ENCODE peak calls at places on chromosomes 12 and 14, in nine cellular contexts. One of them, this sample, is unnamed.
A peak's percentile ranks its signal among the peaks of the same experiment; 100 is the strongest.

GRCh38 chr12:121765573-121765972 is 27.9 kb downstream of the RHOF start:
- DNase-seq in A549: no peak
- DNase-seq in omental fat pad: no peak
- DNase-seq in tibial artery: no peak
- DNase-seq in hippocampal formation: no peak
- DNase-seq in AG08395: peak; percentile 76
- DNase-seq in vagina: no peak
- DNase-seq in BJ: peak; percentile 70
- DNase-seq in posterior cingulate gyrus: no peak
- DNase-seq in this sample: no peak

GRCh38 chr12:132305991-132306884 is 23.2 kb downstream of the GALNT9 start:
- DNase-seq in A549: no peak
- DNase-seq in omental fat pad: no peak
- DNase-seq in tibial artery: no peak
- DNase-seq in hippocampal formation: no peak
- DNase-seq in AG08395: no peak
- DNase-seq in vagina: no peak
- DNase-seq in BJ: no peak
- DNase-seq in posterior cingulate gyrus: peak; percentile 8
- DNase-seq in this sample: no peak

GRCh38 chr12:5243014-5243413 is 188.9 kb upstream of the NTF3 start:
- DNase-seq in A549: no peak
- DNase-seq in omental fat pad: no peak
- DNase-seq in tibial artery: no peak
- DNase-seq in hippocampal formation: no peak
- DNase-seq in AG08395: no peak
- DNase-seq in vagina: no peak
- DNase-seq in BJ: no peak
- DNase-seq in posterior cingulate gyrus: no peak
- DNase-seq in this sample: no peak

GRCh38 chr14:71240154-71240553 is 332.9 kb downstream of the PCNX1 start:
- DNase-seq in A549: no peak
- DNase-seq in omental fat pad: no peak
- DNase-seq in tibial artery: no peak
- DNase-seq in hippocampal formation: no peak
- DNase-seq in AG08395: no peak
- DNase-seq in vagina: no peak
- DNase-seq in BJ: no peak
- DNase-seq in posterior cingulate gyrus: no peak
- DNase-seq in this sample: no peak

GRCh38 chr12:3544296-3544965 is 53.4 kb downstream of the PRMT8 start:
- DNase-seq in A549: no peak
- DNase-seq in omental fat pad: no peak
- DNase-seq in tibial artery: no peak
- DNase-seq in hippocampal formation: no peak
- DNase-seq in AG08395: no peak
- DNase-seq in vagina: peak; percentile 65
- DNase-seq in BJ: no peak
- DNase-seq in posterior cingulate gyrus: no peak
- DNase-seq in this sample: no peak

GRCh38 chr12:52258335-52258901 is 16.0 kb upstream of the KRT86 start:
- DNase-seq in A549: no peak
- DNase-seq in omental fat pad: no peak
- DNase-seq in tibial artery: peak; percentile 61
- DNase-seq in hippocampal formation: no peak
- DNase-seq in AG08395: peak; percentile 46
- DNase-seq in vagina: no peak
- DNase-seq in BJ: no peak
- DNase-seq in posterior cingulate gyrus: no peak
- DNase-seq in this sample: no peak

GRCh38 chr12:63070709-63071108 is 80.3 kb downstream of the AVPR1A start:
- DNase-seq in A549: no peak
- DNase-seq in omental fat pad: no peak
- DNase-seq in tibial artery: no peak
- DNase-seq in hippocampal formation: no peak
- DNase-seq in AG08395: no peak
- DNase-seq in vagina: no peak
- DNase-seq in BJ: no peak
- DNase-seq in posterior cingulate gyrus: no peak
- DNase-seq in this sample: no peak

GRCh38 chr12:119259483-119259882 is 75.0 kb upstream of the CCDC60 start:
- DNase-seq in A549: no peak
- DNase-seq in omental fat pad: no peak
- DNase-seq in tibial artery: no peak
- DNase-seq in hippocampal formation: no peak
- DNase-seq in AG08395: no peak
- DNase-seq in vagina: no peak
- DNase-seq in BJ: no peak
- DNase-seq in posterior cingulate gyrus: no peak
- DNase-seq in this sample: no peak

GRCh38 chr14:20606190-20606901 is 15.2 kb upstream of the RNASE12 start:
- DNase-seq in A549: peak; percentile 61
- DNase-seq in omental fat pad: no peak
- DNase-seq in tibial artery: no peak
- DNase-seq in hippocampal formation: peak; percentile 2
- DNase-seq in AG08395: peak; percentile 40
- DNase-seq in vagina: no peak
- DNase-seq in BJ: no peak
- DNase-seq in posterior cingulate gyrus: no peak
- DNase-seq in this sample: no peak

GRCh38 chr14:24238123-24238522 is 4.3 kb downstream of the TINF2 start:
- DNase-seq in A549: no peak
- DNase-seq in omental fat pad: no peak
- DNase-seq in tibial artery: peak; percentile 35
- DNase-seq in hippocampal formation: no peak
- DNase-seq in AG08395: no peak
- DNase-seq in vagina: no peak
- DNase-seq in BJ: no peak
- DNase-seq in posterior cingulate gyrus: no peak
- DNase-seq in this sample: no peak

GRCh38 chr14:35416108-35416750 is 11.7 kb upstream of the NFKBIA start:
- DNase-seq in A549: no peak
- DNase-seq in omental fat pad: no peak
- DNase-seq in tibial artery: no peak
- DNase-seq in hippocampal formation: no peak
- DNase-seq in AG08395: no peak
- DNase-seq in vagina: no peak
- DNase-seq in BJ: no peak
- DNase-seq in posterior cingulate gyrus: no peak
- DNase-seq in this sample: peak; percentile 73

GRCh38 chr12:72296389-72296788 is 24.2 kb downstream of the TRHDE start:
- DNase-seq in A549: peak; percentile 49
- DNase-seq in omental fat pad: no peak
- DNase-seq in tibial artery: no peak
- DNase-seq in hippocampal formation: no peak
- DNase-seq in AG08395: peak; percentile 58
- DNase-seq in vagina: no peak
- DNase-seq in BJ: peak; percentile 65
- DNase-seq in posterior cingulate gyrus: no peak
- DNase-seq in this sample: no peak

GRCh38 chr14:100049220-100049619 is 16.0 kb upstream of the EVL start:
- DNase-seq in A549: no peak
- DNase-seq in omental fat pad: no peak
- DNase-seq in tibial artery: no peak
- DNase-seq in hippocampal formation: no peak
- DNase-seq in AG08395: peak; percentile 43
- DNase-seq in vagina: no peak
- DNase-seq in BJ: no peak
- DNase-seq in posterior cingulate gyrus: no peak
- DNase-seq in this sample: no peak

GRCh38 chr12:16086462-16086861 is 175.3 kb downstream of the DERA start:
- DNase-seq in A549: no peak
- DNase-seq in omental fat pad: no peak
- DNase-seq in tibial artery: no peak
- DNase-seq in hippocampal formation: no peak
- DNase-seq in AG08395: no peak
- DNase-seq in vagina: no peak
- DNase-seq in BJ: no peak
- DNase-seq in posterior cingulate gyrus: no peak
- DNase-seq in this sample: no peak

GRCh38 chr12:89610366-89610765 is 84.5 kb upstream of the POC1B start:
- DNase-seq in A549: no peak
- DNase-seq in omental fat pad: no peak
- DNase-seq in tibial artery: no peak
- DNase-seq in hippocampal formation: no peak
- DNase-seq in AG08395: no peak
- DNase-seq in vagina: no peak
- DNase-seq in BJ: no peak
- DNase-seq in posterior cingulate gyrus: no peak
- DNase-seq in this sample: no peak

GRCh38 chr12:56994231-56994746 is 12.1 kb downstream of the ZBTB39 start:
- DNase-seq in A549: no peak
- DNase-seq in omental fat pad: no peak
- DNase-seq in tibial artery: no peak
- DNase-seq in hippocampal formation: no peak
- DNase-seq in AG08395: no peak
- DNase-seq in vagina: peak; percentile 47
- DNase-seq in BJ: no peak
- DNase-seq in posterior cingulate gyrus: no peak
- DNase-seq in this sample: no peak

GRCh38 chr12:69464433-69464832 is 5.8 kb upstream of the FRS2 start:
- DNase-seq in A549: no peak
- DNase-seq in omental fat pad: no peak
- DNase-seq in tibial artery: no peak
- DNase-seq in hippocampal formation: no peak
- DNase-seq in AG08395: no peak
- DNase-seq in vagina: no peak
- DNase-seq in BJ: no peak
- DNase-seq in posterior cingulate gyrus: no peak
- DNase-seq in this sample: no peak

GRCh38 chr14:32900602-32901001 is 38.1 kb upstream of the NPAS3 start:
- DNase-seq in A549: no peak
- DNase-seq in omental fat pad: no peak
- DNase-seq in tibial artery: no peak
- DNase-seq in hippocampal formation: no peak
- DNase-seq in AG08395: no peak
- DNase-seq in vagina: no peak
- DNase-seq in BJ: no peak
- DNase-seq in posterior cingulate gyrus: no peak
- DNase-seq in this sample: no peak

GRCh38 chr14:101202627-101203404 is 299.3 kb upstream of the RTL1 start:
- DNase-seq in A549: no peak
- DNase-seq in omental fat pad: peak; percentile 11
- DNase-seq in tibial artery: no peak
- DNase-seq in hippocampal formation: no peak
- DNase-seq in AG08395: no peak
- DNase-seq in vagina: peak; percentile 64
- DNase-seq in BJ: no peak
- DNase-seq in posterior cingulate gyrus: no peak
- DNase-seq in this sample: no peak

GRCh38 chr12:113155060-113155459 is 5.5 kb downstream of the CFAP73 start:
- DNase-seq in A549: no peak
- DNase-seq in omental fat pad: no peak
- DNase-seq in tibial artery: no peak
- DNase-seq in hippocampal formation: no peak
- DNase-seq in AG08395: no peak
- DNase-seq in vagina: no peak
- DNase-seq in BJ: no peak
- DNase-seq in posterior cingulate gyrus: no peak
- DNase-seq in this sample: no peak

GRCh38 chr12:11860026-11860425 is 210.6 kb downstream of the ETV6 start:
- DNase-seq in A549: no peak
- DNase-seq in omental fat pad: no peak
- DNase-seq in tibial artery: no peak
- DNase-seq in hippocampal formation: no peak
- DNase-seq in AG08395: no peak
- DNase-seq in vagina: no peak
- DNase-seq in BJ: no peak
- DNase-seq in posterior cingulate gyrus: no peak
- DNase-seq in this sample: no peak

GRCh38 chr14:51517116-51517515 is 134.6 kb upstream of the FRMD6 start:
- DNase-seq in A549: no peak
- DNase-seq in omental fat pad: no peak
- DNase-seq in tibial artery: no peak
- DNase-seq in hippocampal formation: no peak
- DNase-seq in AG08395: no peak
- DNase-seq in vagina: no peak
- DNase-seq in BJ: no peak
- DNase-seq in posterior cingulate gyrus: no peak
- DNase-seq in this sample: no peak

GRCh38 chr14:60646202-60646886 is 2.9 kb downstream of the SIX1 start:
- DNase-seq in A549: no peak
- DNase-seq in omental fat pad: no peak
- DNase-seq in tibial artery: no peak
- DNase-seq in hippocampal formation: no peak
- DNase-seq in AG08395: no peak
- DNase-seq in vagina: no peak
- DNase-seq in BJ: no peak
- DNase-seq in posterior cingulate gyrus: no peak
- DNase-seq in this sample: no peak

GRCh38 chr12:79086546-79086945 is 222.0 kb downstream of the SYT1 start:
- DNase-seq in A549: no peak
- DNase-seq in omental fat pad: no peak
- DNase-seq in tibial artery: no peak
- DNase-seq in hippocampal formation: no peak
- DNase-seq in AG08395: no peak
- DNase-seq in vagina: no peak
- DNase-seq in BJ: no peak
- DNase-seq in posterior cingulate gyrus: no peak
- DNase-seq in this sample: no peak

GRCh38 chr12:904010-904414 is 45.5 kb downstream of the RAD52 start:
- DNase-seq in A549: no peak
- DNase-seq in omental fat pad: no peak
- DNase-seq in tibial artery: no peak
- DNase-seq in hippocampal formation: no peak
- DNase-seq in AG08395: no peak
- DNase-seq in vagina: no peak
- DNase-seq in BJ: no peak
- DNase-seq in posterior cingulate gyrus: no peak
- DNase-seq in this sample: no peak

GRCh38 chr14:90419200-90419599 is 22.4 kb downstream of the CALM1 start:
- DNase-seq in A549: peak; percentile 80
- DNase-seq in omental fat pad: peak; percentile 78
- DNase-seq in tibial artery: peak; percentile 92
- DNase-seq in hippocampal formation: peak; percentile 17
- DNase-seq in AG08395: peak; percentile 84
- DNase-seq in vagina: peak; percentile 89
- DNase-seq in BJ: peak; percentile 56
- DNase-seq in posterior cingulate gyrus: no peak
- DNase-seq in this sample: no peak

GRCh38 chr12:99758997-99759396 is 111.4 kb downstream of the GARIN6 start:
- DNase-seq in A549: no peak
- DNase-seq in omental fat pad: no peak
- DNase-seq in tibial artery: no peak
- DNase-seq in hippocampal formation: no peak
- DNase-seq in AG08395: no peak
- DNase-seq in vagina: no peak
- DNase-seq in BJ: no peak
- DNase-seq in posterior cingulate gyrus: no peak
- DNase-seq in this sample: no peak

GRCh38 chr12:104455594-104456416 is 943 bp upstream of the CHST11 start:
- DNase-seq in A549: no peak
- DNase-seq in omental fat pad: no peak
- DNase-seq in tibial artery: no peak
- DNase-seq in hippocampal formation: no peak
- DNase-seq in AG08395: no peak
- DNase-seq in vagina: no peak
- DNase-seq in BJ: no peak
- DNase-seq in posterior cingulate gyrus: no peak
- DNase-seq in this sample: no peak

GRCh38 chr14:101476931-101477553 is 84.3 kb upstream of the DIO3 start:
- DNase-seq in A549: peak; percentile 96
- DNase-seq in omental fat pad: peak; percentile 2
- DNase-seq in tibial artery: peak; percentile 60
- DNase-seq in hippocampal formation: no peak
- DNase-seq in AG08395: no peak
- DNase-seq in vagina: peak; percentile 77
- DNase-seq in BJ: no peak
- DNase-seq in posterior cingulate gyrus: no peak
- DNase-seq in this sample: no peak

GRCh38 chr12:59744564-59744963 is 148.7 kb downstream of the SLC16A7 start:
- DNase-seq in A549: no peak
- DNase-seq in omental fat pad: no peak
- DNase-seq in tibial artery: no peak
- DNase-seq in hippocampal formation: no peak
- DNase-seq in AG08395: no peak
- DNase-seq in vagina: no peak
- DNase-seq in BJ: no peak
- DNase-seq in posterior cingulate gyrus: no peak
- DNase-seq in this sample: no peak

GRCh38 chr12:32257695-32258496 is 141.5 kb upstream of the FGD4 start:
- DNase-seq in A549: no peak
- DNase-seq in omental fat pad: no peak
- DNase-seq in tibial artery: no peak
- DNase-seq in hippocampal formation: no peak
- DNase-seq in AG08395: no peak
- DNase-seq in vagina: no peak
- DNase-seq in BJ: no peak
- DNase-seq in posterior cingulate gyrus: no peak
- DNase-seq in this sample: no peak